ENCODE peak calls at places on chromosomes 7 and 10, in five cellular contexts. One of them, this sample, is unnamed.

GRCh38 chr7:129146237-129146979 is 1.9 kb downstream of the TSPAN33 start:
- DNase-seq in NCI-H345: no peak
- DNase-seq in central memory CD4-positive, alpha-beta T cell: no peak
- DNase-seq in A172: no peak
- DNase-seq in DMS 273 treated with DMSO at 0.1 percent for 48 hours: no peak
- DNase-seq in this sample: no peak

GRCh38 chr7:42198974-42199668 is 37.9 kb downstream of the GLI3 start:
- DNase-seq in NCI-H345: no peak
- DNase-seq in central memory CD4-positive, alpha-beta T cell: no peak
- DNase-seq in A172: peak; percentile 52
- DNase-seq in DMS 273 treated with DMSO at 0.1 percent for 48 hours: no peak
- DNase-seq in this sample: no peak

GRCh38 chr10:4346257-4346656 is 479.8 kb upstream of the AKR1E2 start:
- DNase-seq in NCI-H345: no peak
- DNase-seq in central memory CD4-positive, alpha-beta T cell: no peak
- DNase-seq in A172: no peak
- DNase-seq in DMS 273 treated with DMSO at 0.1 percent for 48 hours: no peak
- DNase-seq in this sample: no peak

GRCh38 chr7:17274551-17275245 is 23.8 kb upstream of the AHR start:
- DNase-seq in NCI-H345: peak; percentile 1
- DNase-seq in central memory CD4-positive, alpha-beta T cell: no peak
- DNase-seq in A172: peak; percentile 97
- DNase-seq in DMS 273 treated with DMSO at 0.1 percent for 48 hours: no peak
- DNase-seq in this sample: no peak

GRCh38 chr7:132066776-132067175 is 509.5 kb downstream of the PLXNA4 start:
- DNase-seq in NCI-H345: no peak
- DNase-seq in central memory CD4-positive, alpha-beta T cell: no peak
- DNase-seq in A172: peak; percentile 69
- DNase-seq in DMS 273 treated with DMSO at 0.1 percent for 48 hours: peak; percentile 70
- DNase-seq in this sample: no peak

GRCh38 chr10:111836586-111836985 is 347.0 kb downstream of the GPAM start:
- DNase-seq in NCI-H345: no peak
- DNase-seq in central memory CD4-positive, alpha-beta T cell: no peak
- DNase-seq in A172: no peak
- DNase-seq in DMS 273 treated with DMSO at 0.1 percent for 48 hours: no peak
- DNase-seq in this sample: no peak

GRCh38 chr7:4450483-4450882 is 231.6 kb upstream of the FOXK1 start:
- DNase-seq in NCI-H345: no peak
- DNase-seq in central memory CD4-positive, alpha-beta T cell: no peak
- DNase-seq in A172: no peak
- DNase-seq in DMS 273 treated with DMSO at 0.1 percent for 48 hours: no peak
- DNase-seq in this sample: no peak

GRCh38 chr7:97006146-97006950 is 995 bp downstream of the DLX6 start:
- DNase-seq in NCI-H345: peak; percentile 77
- DNase-seq in central memory CD4-positive, alpha-beta T cell: no peak
- DNase-seq in A172: no peak
- DNase-seq in DMS 273 treated with DMSO at 0.1 percent for 48 hours: peak; percentile 65
- DNase-seq in this sample: peak; percentile 44

GRCh38 chr10:34590802-34591201 is 224.3 kb downstream of the PARD3 start:
- DNase-seq in NCI-H345: no peak
- DNase-seq in central memory CD4-positive, alpha-beta T cell: no peak
- DNase-seq in A172: no peak
- DNase-seq in DMS 273 treated with DMSO at 0.1 percent for 48 hours: no peak
- DNase-seq in this sample: no peak

GRCh38 chr10:53403688-53404087 is 631.1 kb upstream of the MBL2 start:
- DNase-seq in NCI-H345: peak; percentile 37
- DNase-seq in central memory CD4-positive, alpha-beta T cell: no peak
- DNase-seq in A172: peak; percentile 1
- DNase-seq in DMS 273 treated with DMSO at 0.1 percent for 48 hours: no peak
- DNase-seq in this sample: peak; percentile 3

GRCh38 chr7:75878312-75878768 is 494 bp upstream of the RHBDD2 start:
- DNase-seq in NCI-H345: no peak
- DNase-seq in central memory CD4-positive, alpha-beta T cell: no peak
- DNase-seq in A172: no peak
- DNase-seq in DMS 273 treated with DMSO at 0.1 percent for 48 hours: no peak
- DNase-seq in this sample: no peak

GRCh38 chr10:73841526-73842285 is 30.3 kb upstream of the NDST2 start:
- DNase-seq in NCI-H345: no peak
- DNase-seq in central memory CD4-positive, alpha-beta T cell: no peak
- DNase-seq in A172: no peak
- DNase-seq in DMS 273 treated with DMSO at 0.1 percent for 48 hours: no peak
- DNase-seq in this sample: no peak

GRCh38 chr7:38839846-38840245 is 69.1 kb downstream of the VPS41 start:
- DNase-seq in NCI-H345: no peak
- DNase-seq in central memory CD4-positive, alpha-beta T cell: no peak
- DNase-seq in A172: no peak
- DNase-seq in DMS 273 treated with DMSO at 0.1 percent for 48 hours: no peak
- DNase-seq in this sample: no peak

GRCh38 chr7:87628780-87629569 is 777 bp downstream of the RUNDC3B start:
- DNase-seq in NCI-H345: peak; percentile 64
- DNase-seq in central memory CD4-positive, alpha-beta T cell: peak; percentile 23
- DNase-seq in A172: no peak
- DNase-seq in DMS 273 treated with DMSO at 0.1 percent for 48 hours: no peak
- DNase-seq in this sample: peak; percentile 10

GRCh38 chr7:13989138-13989943 is at the start of gene ETV1:
- DNase-seq in NCI-H345: peak; percentile 83
- DNase-seq in central memory CD4-positive, alpha-beta T cell: no peak
- DNase-seq in A172: peak; percentile 73
- DNase-seq in DMS 273 treated with DMSO at 0.1 percent for 48 hours: peak; percentile 89
- DNase-seq in this sample: peak; percentile 37

GRCh38 chr7:128829391-128830166 is 627 bp upstream of the FLNC start:
- DNase-seq in NCI-H345: no peak
- DNase-seq in central memory CD4-positive, alpha-beta T cell: no peak
- DNase-seq in A172: peak; percentile 68
- DNase-seq in DMS 273 treated with DMSO at 0.1 percent for 48 hours: no peak
- DNase-seq in this sample: no peak

GRCh38 chr7:66847879-66848810 is 72.9 kb upstream of the TMEM248 start:
- DNase-seq in NCI-H345: no peak
- DNase-seq in central memory CD4-positive, alpha-beta T cell: no peak
- DNase-seq in A172: peak; percentile 49
- DNase-seq in DMS 273 treated with DMSO at 0.1 percent for 48 hours: no peak
- DNase-seq in this sample: no peak

GRCh38 chr10:45640049-45640448 is 32.5 kb downstream of the ZFAND4 start:
- DNase-seq in NCI-H345: no peak
- DNase-seq in central memory CD4-positive, alpha-beta T cell: no peak
- DNase-seq in A172: no peak
- DNase-seq in DMS 273 treated with DMSO at 0.1 percent for 48 hours: no peak
- DNase-seq in this sample: no peak

GRCh38 chr7:78768859-78769258 is 684.6 kb downstream of the MAGI2 start:
- DNase-seq in NCI-H345: no peak
- DNase-seq in central memory CD4-positive, alpha-beta T cell: no peak
- DNase-seq in A172: no peak
- DNase-seq in DMS 273 treated with DMSO at 0.1 percent for 48 hours: no peak
- DNase-seq in this sample: no peak

GRCh38 chr7:73449422-73449821 is 15.8 kb downstream of the FZD9 start:
- DNase-seq in NCI-H345: peak; percentile 95
- DNase-seq in central memory CD4-positive, alpha-beta T cell: no peak
- DNase-seq in A172: no peak
- DNase-seq in DMS 273 treated with DMSO at 0.1 percent for 48 hours: no peak
- DNase-seq in this sample: no peak

GRCh38 chr10:5089869-5090268 is 4.3 kb upstream of the AKR1C3 start:
- DNase-seq in NCI-H345: peak; percentile 84
- DNase-seq in central memory CD4-positive, alpha-beta T cell: peak; percentile 2
- DNase-seq in A172: peak; percentile 38
- DNase-seq in DMS 273 treated with DMSO at 0.1 percent for 48 hours: no peak
- DNase-seq in this sample: peak; percentile 53

GRCh38 chr7:127654404-127655392 is 2.7 kb downstream of the SND1 start:
- DNase-seq in NCI-H345: no peak
- DNase-seq in central memory CD4-positive, alpha-beta T cell: no peak
- DNase-seq in A172: no peak
- DNase-seq in DMS 273 treated with DMSO at 0.1 percent for 48 hours: no peak
- DNase-seq in this sample: no peak

GRCh38 chr7:150398108-150398964 is 19.2 kb downstream of the ZNF775 start:
- DNase-seq in NCI-H345: no peak
- DNase-seq in central memory CD4-positive, alpha-beta T cell: no peak
- DNase-seq in A172: no peak
- DNase-seq in DMS 273 treated with DMSO at 0.1 percent for 48 hours: no peak
- DNase-seq in this sample: no peak

GRCh38 chr10:14153570-14154055 is 177.1 kb downstream of the FRMD4A start:
- DNase-seq in NCI-H345: no peak
- DNase-seq in central memory CD4-positive, alpha-beta T cell: no peak
- DNase-seq in A172: no peak
- DNase-seq in DMS 273 treated with DMSO at 0.1 percent for 48 hours: peak; percentile 13
- DNase-seq in this sample: no peak